ENCODE peak calls at places on chromosomes 12 and 14, in five cellular contexts. G, D, A, Z and M are unnamed samples.
A peak's percentile ranks its signal among the peaks of the same experiment; 100 is the strongest.

GRCh38 chr14:95515080-95515489 is 1.4 kb downstream of the SYNE3 start:
- DNase-seq in D (no peak), A (peak; percentile 61), G (no peak), Z (peak; percentile 60), M (peak; percentile 82)

GRCh38 chr12:49296034-49296835 is 1.3 kb downstream of the PRPH start:
- DNase-seq in D (peak; percentile 66), Z (peak; percentile 42), A (peak; percentile 78), G (peak; percentile 38), M (peak; percentile 94)

GRCh38 chr12:8678661-8679111 is 16.1 kb upstream of the MFAP5 start:
- DNase-seq in A (no peak), D (no peak), Z (peak; percentile 39), G (no peak), M (no peak)

GRCh38 chr12:82517027-82517426 is 158.7 kb downstream of the METTL25 start:
- DNase-seq in G (no peak), A (peak; percentile 77), D (no peak), Z (peak; percentile 38), M (peak; percentile 80)

GRCh38 chr12:100716658-100716948 is 78.0 kb upstream of the ANO4 start:
- DNase-seq in G (no peak), Z (peak; percentile 22), D (no peak), A (peak; percentile 74), M (peak; percentile 85)

GRCh38 chr14:53924754-53925153 is 31.9 kb downstream of the BMP4 start:
- DNase-seq in Z (peak; percentile 22), G (no peak), D (no peak), A (no peak), M (no peak)

GRCh38 chr14:64758025-64758521 is 53.8 kb downstream of the PLEKHG3 start:
- DNase-seq in G (peak; percentile 62), Z (peak; percentile 35), A (peak; percentile 61), D (peak; percentile 39), M (peak; percentile 90)

GRCh38 chr12:115404761-115405470 is 720.9 kb upstream of the TBX3 start:
- DNase-seq in D (no peak), A (no peak), Z (peak; percentile 86), G (no peak), M (no peak)

GRCh38 chr14:73696466-73697390 is 17.5 kb downstream of the PNMA1 start:
- DNase-seq in Z (peak; percentile 87), A (no peak), G (no peak), D (no peak), M (no peak)

GRCh38 chr12:100190013-100190394 is 10.6 kb upstream of the ACTR6 start:
- DNase-seq in G (no peak), A (no peak), Z (peak; percentile 14), D (no peak), M (no peak)

GRCh38 chr12:121786441-121786825 is 7.1 kb downstream of the RHOF start:
- DNase-seq in D (peak; percentile 88), Z (peak; percentile 96), G (peak; percentile 52), A (no peak), M (no peak)

GRCh38 chr14:106141242-106142220 is 615.1 kb downstream of the TMEM121 start:
- DNase-seq in A (no peak), D (no peak), G (peak; percentile 40), Z (no peak), M (no peak)

GRCh38 chr14:102203382-102203781 is 63.7 kb downstream of the WDR20 start:
- DNase-seq in A (no peak), Z (no peak), G (no peak), D (no peak), M (no peak)

GRCh38 chr14:54169254-54169924 is 212.8 kb upstream of the BMP4 start:
- DNase-seq in Z (peak; percentile 23), D (no peak), A (no peak), G (no peak), M (no peak)

GRCh38 chr14:79278286-79278797 is 933.0 kb downstream of the DIO2 start:
- DNase-seq in Z (no peak), A (no peak), G (no peak), D (no peak), M (no peak)

GRCh38 chr12:7705846-7706245 is 5.4 kb upstream of the DPPA3 start:
- DNase-seq in G (no peak), D (no peak), A (no peak), Z (no peak), M (no peak)

GRCh38 chr14:76901171-76902055 is 75.2 kb downstream of the LRRC74A start:
- DNase-seq in D (no peak), G (no peak), Z (peak; percentile 34), A (no peak), M (no peak)

GRCh38 chr12:84599539-84599938 is 313.1 kb downstream of the SLC6A15 start:
- DNase-seq in G (no peak), D (no peak), A (peak; percentile 9), Z (peak; percentile 60), M (no peak)

GRCh38 chr12:127012109-127012508 is 1254.9 kb upstream of the TMEM132C start:
- DNase-seq in G (no peak), A (no peak), D (no peak), Z (no peak), M (no peak)

GRCh38 chr12:89084751-89085150 is 267.6 kb downstream of the DUSP6 start:
- DNase-seq in D (no peak), Z (peak; percentile 20), A (no peak), G (no peak), M (no peak)

GRCh38 chr12:49748306-49748705 is 6.9 kb downstream of the TMBIM6 start:
- DNase-seq in G (no peak), D (no peak), Z (no peak), A (no peak), M (no peak)

GRCh38 chr14:101151930-101152310 is 248.4 kb upstream of the RTL1 start:
- DNase-seq in A (no peak), Z (peak; percentile 24), G (no peak), D (no peak), M (no peak)

GRCh38 chr12:88578821-88579518 is 1.3 kb downstream of the KITLG start:
- DNase-seq in G (no peak), Z (peak; percentile 60), A (peak; percentile 77), D (peak; percentile 43), M (peak; percentile 85)

GRCh38 chr12:78118486-78118885 is 287.8 kb downstream of the NAV3 start:
- DNase-seq in Z (peak; percentile 50), A (no peak), D (no peak), G (no peak), M (no peak)

GRCh38 chr14:92945544-92945943 is 22.6 kb downstream of the CHGA start:
- DNase-seq in Z (no peak), A (no peak), D (no peak), G (no peak), M (no peak)

GRCh38 chr14:37122919-37123639 is 49.3 kb downstream of the SLC25A21 start:
- DNase-seq in A (no peak), Z (peak; percentile 58), D (no peak), G (no peak), M (no peak)

GRCh38 chr12:68855771-68856170 is 47.8 kb downstream of the MDM2 start:
- DNase-seq in G (no peak), A (no peak), Z (no peak), D (no peak), M (no peak)

GRCh38 chr14:104281768-104282301 is 143.4 kb downstream of the KIF26A start:
- DNase-seq in D (peak; percentile 51), Z (no peak), G (no peak), A (no peak), M (no peak)

GRCh38 chr12:44193281-44193680 is 357.4 kb downstream of the TMEM117 start:
- DNase-seq in G (no peak), Z (no peak), D (no peak), A (no peak), M (no peak)

GRCh38 chr12:26138860-26139259 is 14.0 kb upstream of the BHLHE41 start:
- DNase-seq in Z (no peak), G (no peak), A (no peak), D (no peak), M (no peak)

GRCh38 chr12:28766398-28766797 is 382.7 kb upstream of the FAR2 start:
- DNase-seq in A (no peak), D (no peak), G (no peak), Z (no peak), M (no peak)

GRCh38 chr14:31025335-31026075 is at the start of gene AP4S1:
- DNase-seq in A (peak; percentile 71), G (peak; percentile 23), Z (peak; percentile 67), D (peak; percentile 55), M (peak; percentile 85)

GRCh38 chr14:31026395-31027096 is 367 bp upstream of the STRN3 start:
- DNase-seq in G (peak; percentile 81), A (peak; percentile 97), D (peak; percentile 97), Z (peak; percentile 98), M (peak; percentile 98)

GRCh38 chr14:31029016-31029970 is 3.1 kb upstream of the STRN3 start:
- DNase-seq in D (no peak), A (no peak), G (no peak), Z (no peak), M (peak; percentile 56)

GRCh38 chr14:31026076-31026394 is at the start of gene STRN3:
- DNase-seq in Z (no peak), A (no peak), G (no peak), D (no peak), M (no peak)

GRCh38 chr14:31027847-31028246 is 1.7 kb upstream of the STRN3 start:
- DNase-seq in A (no peak), Z (peak; percentile 37), G (no peak), D (no peak), M (no peak)
- H3K4me3 ChIP-seq in A (peak overlapping the region; percentile 72), Z (peak overlapping the region; percentile 98), G (no peak overlapping the region), D (peak overlapping the region; percentile 99), M (peak overlapping the region; percentile 94)

DNA sequence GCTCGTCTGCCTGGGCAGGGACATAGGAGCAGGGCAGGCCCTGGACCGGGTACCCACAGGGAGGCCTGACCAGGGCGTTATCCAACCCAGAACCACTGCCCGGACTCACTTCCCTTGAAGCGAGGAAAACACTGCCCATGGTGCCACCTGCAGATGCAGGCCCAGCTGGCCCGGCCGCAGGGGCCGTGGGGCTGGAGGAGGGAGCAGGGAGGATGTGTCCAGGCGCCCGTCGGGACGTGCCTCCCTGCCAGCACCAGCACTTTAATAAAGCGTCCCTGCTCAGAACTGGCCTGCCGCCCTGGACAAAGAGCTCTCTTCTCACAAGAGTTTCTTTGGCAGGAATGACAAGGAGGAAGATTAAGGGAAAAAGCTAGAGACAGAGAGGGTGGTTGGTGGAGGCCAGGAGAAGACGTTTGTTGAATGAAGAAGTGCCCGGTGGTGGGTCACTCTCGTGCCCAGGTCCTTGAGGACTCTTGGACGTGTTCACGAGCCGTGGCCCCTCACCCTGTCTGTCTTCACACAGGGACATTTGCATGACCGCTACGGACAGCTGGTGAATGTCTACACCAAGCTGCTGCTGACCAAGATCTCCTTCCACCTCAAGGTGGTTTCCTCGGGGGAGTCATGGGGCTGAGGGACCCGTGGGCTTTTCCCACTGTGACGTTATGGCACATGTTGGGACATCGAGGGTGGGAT is 14.2 kb downstream of the HIP1R start:
- DNase-seq in D (no peak), A (no peak), G (no peak), Z (no peak), M (no peak)
- H3K27ac ChIP-seq in D (no peak overlapping the region), A (no peak overlapping the region), G (no peak overlapping the region), Z (no peak overlapping the region), M (no peak overlapping the region)

DNA sequence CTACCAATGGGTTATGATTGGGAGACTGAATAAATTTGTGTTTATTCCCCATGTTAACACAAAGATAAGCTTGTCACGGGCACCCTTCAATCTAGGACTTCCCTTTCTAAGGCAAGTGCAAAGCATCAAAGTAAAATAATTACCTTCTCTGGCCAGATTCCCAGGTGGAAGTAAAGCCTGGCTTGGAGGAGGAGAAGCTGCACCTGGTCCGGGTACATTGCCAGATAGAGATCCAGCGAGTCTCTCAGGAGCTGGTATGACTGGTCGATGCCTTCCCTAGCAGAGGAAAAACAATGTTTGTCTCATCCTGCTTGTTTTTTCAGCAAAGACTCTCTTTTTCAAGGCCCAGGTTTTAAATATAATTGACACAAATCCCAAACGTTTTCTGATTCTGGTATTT is 24.9 kb downstream of the FBXO21 start:
- DNase-seq in Z (no peak), A (no peak), G (no peak), D (no peak), M (no peak)
- H3K4me1 ChIP-seq in Z (no peaks in the 10 kb centered on the region), A (no peaks in the 10 kb centered on the region), G (no peaks in the 10 kb centered on the region), D (no peaks in the 10 kb centered on the region), M (no peaks in the 10 kb centered on the region)

GRCh38 chr12:46409974-46410373 is 37.4 kb upstream of the SLC38A2 start:
- DNase-seq in G (no peak), Z (no peak), A (no peak), D (no peak), M (no peak)
- H3K4me3 ChIP-seq in G (no peak overlapping the region), Z (no peak overlapping the region), A (no peak overlapping the region), D (no peak overlapping the region), M (no peak overlapping the region)